ENCODE peak calls at places on chromosomes 2 and 18, in ten cellular contexts. C is activated CD8-positive, alpha-beta memory T cell treated with anti-CD3 and anti-CD28 coated beads, Interleukin-2, amount 50 U/mL, for 48 hours; G is AG10803; V is cerebellum; W is activated naive CD8-positive, alpha-beta T cell treated with anti-CD3 and anti-CD28 coated beads, Interleukin-2, amount 10 ng/mL, durations not matched to agents 7 days and 5 days; U is activated T-helper 9 cell treated with anti-CD3 and anti-CD28 coated beads, Interleukin-2, amount 50 U/mL, for 16 hours; P is posterior cingulate gyrus; J is iris pigment epithelial cell; T is activated CD4-positive, CD25-positive, alpha-beta regulatory T cell treated with anti-CD3 and anti-CD28 coated beads, Interleukin-2, amount 50 U/mL, for 72 hours; L is upper lobe of right lung. S is an unnamed sample.

GRCh38 chr2:61566566-61566965 is 28.4 kb upstream of the XPO1 start:
- DNase-seq in P (no peak), J (peak; percentile 7), U (no peak), L (no peak), V (no peak), G (no peak), W (no peak), T (no peak), C (no peak), S (no peak)

GRCh38 chr2:227057060-227057459 is 106.9 kb downstream of the COL4A4 start:
- DNase-seq in T (no peak), C (no peak), W (no peak), L (no peak), P (no peak), J (no peak), U (no peak), G (no peak), V (no peak), S (no peak)

GRCh38 chr2:215750763-215751162 is 262.6 kb downstream of the MREG start:
- DNase-seq in J (no peak), G (peak; percentile 47), W (no peak), T (no peak), L (no peak), P (no peak), U (no peak), C (no peak), V (no peak), S (no peak)

GRCh38 chr2:196239622-196240587 is 68.5 kb upstream of the STK17B start:
- DNase-seq in J (peak; percentile 91), W (peak; percentile 80), L (peak; percentile 81), C (peak; percentile 82), T (peak; percentile 65), P (peak; percentile 32), G (peak; percentile 27), V (no peak), U (peak; percentile 63), S (no peak)

GRCh38 chr2:203893386-203893785 is 25.8 kb downstream of the CTLA4 start:
- DNase-seq in L (no peak), P (peak; percentile 53), G (peak; percentile 58), U (no peak), T (no peak), W (no peak), C (no peak), J (no peak), V (no peak), S (no peak)

GRCh38 chr18:7953085-7953958 is 386.2 kb downstream of the PTPRM start:
- DNase-seq in V (no peak), L (no peak), G (no peak), P (no peak), W (no peak), T (no peak), C (no peak), J (no peak), U (no peak), S (no peak)

GRCh38 chr2:196274387-196274809 is 103.0 kb upstream of the STK17B start:
- DNase-seq in W (no peak), U (no peak), C (no peak), J (peak; percentile 76), V (peak; percentile 35), P (no peak), G (peak; percentile 55), L (no peak), T (no peak), S (no peak)

GRCh38 chr2:12083713-12084420 is 337.4 kb downstream of the LPIN1 start:
- DNase-seq in L (no peak), U (no peak), C (no peak), J (no peak), G (no peak), W (no peak), V (no peak), P (no peak), T (no peak), S (no peak)

GRCh38 chr2:74696758-74697327 is 42.8 kb downstream of the SEMA4F start:
- DNase-seq in U (no peak), L (no peak), G (peak; percentile 35), T (no peak), W (no peak), P (no peak), V (no peak), J (peak; percentile 92), C (no peak), S (no peak)

GRCh38 chr18:58682429-58683069 is 11.3 kb downstream of the MALT1 start:
- DNase-seq in P (no peak), C (no peak), T (no peak), J (peak; percentile 88), L (no peak), V (no peak), G (peak; percentile 75), W (no peak), U (no peak), S (no peak)

GRCh38 chr2:12199661-12200258 is 453.3 kb downstream of the LPIN1 start:
- DNase-seq in C (no peak), U (no peak), J (no peak), V (no peak), T (no peak), W (no peak), P (no peak), L (no peak), G (peak; percentile 6), S (no peak)

GRCh38 chr2:233857511-233858118 is 3.3 kb upstream of the HJURP start:
- DNase-seq in V (no peak), U (peak; percentile 34), J (peak; percentile 37), P (no peak), L (peak; percentile 72), W (peak; percentile 73), G (no peak), T (peak; percentile 56), C (peak; percentile 85), S (no peak)

S was measured in NT2/D1.